ENCODE peak calls at places on chromosomes 4 and X, in seven cellular contexts. Z is mammary epithelial cell, K is Peyer's patch, N is right atrium auricular region, O is MM.1S, H is suprapubic skin, G is BJ. W is an unnamed sample.
A peak's percentile ranks its signal among the peaks of the same experiment; 100 is the strongest.

GRCh38 chr4:182449960-182450359 is 206.8 kb downstream of the TENM3 start:
- DNase-seq in Z (no peak), K (no peak), H (no peak), G (no peak), N (no peak), O (no peak), W (no peak)

GRCh38 chrX:44019911-44020310 is 46.7 kb upstream of the NDP start:
- DNase-seq in O (no peak), N (no peak), G (no peak), Z (no peak), K (no peak), H (no peak), W (no peak)

GRCh38 chrX:143455045-143455444 is 62.2 kb downstream of the SPANXN3 start:
- DNase-seq in H (no peak), G (no peak), K (no peak), N (no peak), O (no peak), Z (no peak), W (no peak)

GRCh38 chr4:137946423-137946822 is 295.7 kb downstream of the SLC7A11 start:
- DNase-seq in G (no peak), O (no peak), K (no peak), H (no peak), N (no peak), Z (peak; percentile 5), W (no peak)

GRCh38 chrX:123084797-123085196 is 99.3 kb upstream of the GRIA3 start:
- DNase-seq in H (no peak), O (no peak), Z (peak; percentile 83), K (no peak), N (no peak), G (peak; percentile 42), W (no peak)

GRCh38 chrX:130118941-130119640 is 8.8 kb upstream of the ELF4 start:
- DNase-seq in K (no peak), H (no peak), G (no peak), N (no peak), O (no peak), Z (peak; percentile 21), W (no peak)

GRCh38 chrX:75957107-75957610 is 172.1 kb upstream of the MAGEE2 start:
- DNase-seq in H (no peak), G (no peak), N (no peak), Z (no peak), K (no peak), O (no peak), W (no peak)

GRCh38 chr4:151691639-151692442 is 69.0 kb downstream of the GATB start:
- DNase-seq in N (no peak), H (no peak), O (no peak), K (no peak), G (no peak), Z (no peak), W (no peak)

GRCh38 chr4:151417164-151417571 is 8.2 kb downstream of the FHIP1A start:
- DNase-seq in Z (peak; percentile 80), H (no peak), K (no peak), G (no peak), N (no peak), O (peak; percentile 29), W (no peak)

GRCh38 chr4:153788419-153789276 is at the start of gene SFRP2:
- DNase-seq in K (peak; percentile 49), G (no peak), N (no peak), Z (no peak), H (peak; percentile 84), O (no peak), W (no peak)

GRCh38 chr4:80237992-80238391 is 28.5 kb upstream of the FGF5 start:
- DNase-seq in N (no peak), Z (peak; percentile 96), O (no peak), K (no peak), G (peak; percentile 86), H (no peak), W (no peak)

DNA sequence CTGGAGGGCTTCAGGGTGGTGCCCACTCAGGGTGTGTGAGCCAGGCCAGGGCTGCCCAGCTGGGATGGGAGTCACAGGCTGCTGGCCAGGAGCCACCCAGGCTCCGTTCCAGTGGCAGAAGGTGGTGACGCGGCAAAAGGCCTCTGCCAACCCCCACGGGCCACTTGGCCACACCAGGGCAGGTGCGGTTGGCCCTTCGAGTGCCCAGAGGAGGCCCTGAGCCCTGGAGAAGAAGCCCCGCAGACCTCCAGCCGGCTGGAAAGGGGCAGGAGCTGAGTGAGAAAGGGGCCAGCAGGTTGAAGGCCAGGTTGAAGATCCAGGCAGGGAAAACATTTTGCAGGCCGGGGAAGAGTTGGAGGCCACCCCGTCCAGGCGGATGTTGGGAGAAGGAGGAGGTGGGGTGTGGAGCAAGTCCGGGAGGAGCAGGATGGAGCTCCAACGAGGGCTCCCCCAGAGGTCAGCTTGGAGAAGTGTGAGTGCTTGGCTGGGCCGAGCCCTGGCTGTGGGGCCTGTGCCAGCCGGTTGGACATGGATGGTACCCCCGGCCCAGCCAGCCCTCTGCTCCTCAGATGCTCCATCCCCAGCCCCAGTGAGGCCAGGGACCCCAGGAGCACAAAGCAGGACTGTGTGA is 2.8 kb upstream of the CPLX1 start:
- DNase-seq in N (no peak), G (no peak), H (peak; percentile 77), K (peak; percentile 44), Z (no peak), O (no peak), W (no peak)
- TF ChIP-seq CTCF in N (no peak), G (no peak), H (no peak), K (no peak), Z (no peak), O (no peak), W (no peak)

DNA sequence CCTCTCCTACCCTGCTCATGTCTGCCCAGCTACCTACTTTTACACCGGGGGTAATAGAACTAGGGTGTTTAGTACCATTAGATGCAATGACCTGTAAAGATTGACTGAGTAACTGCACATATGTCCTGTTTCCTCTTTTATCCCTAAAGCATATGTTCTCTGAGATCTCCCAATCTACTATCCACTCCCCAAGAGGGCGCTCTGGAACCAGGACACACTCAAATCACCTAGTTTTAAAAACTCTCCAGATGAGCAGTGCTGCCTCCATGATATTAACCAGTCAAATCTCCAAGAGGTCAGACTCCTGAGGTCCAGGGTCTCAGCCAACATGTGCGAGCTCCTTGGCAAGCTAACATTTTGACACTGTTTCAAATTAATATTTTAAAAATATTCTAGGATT is 87.0 kb upstream of the TSPAN5 start:
- DNase-seq in H (no peak), G (no peak), K (no peak), N (no peak), Z (peak; percentile 32), O (no peak), W (no peak)
- TF ChIP-seq CTCF in H (no peak), G (peak; percentile 52), K (peak; percentile 28), N (no peak), Z (peak; percentile 63), O (peak; percentile 11), W (no peak)

GRCh38 chr4:48774760-48775398 is 5.2 kb downstream of the FRYL start:
- DNase-seq in Z (no peak), N (no peak), O (no peak), K (no peak), G (no peak), H (no peak), W (no peak)
- TF ChIP-seq CTCF in Z (no peak), N (no peak), O (no peak), K (no peak), G (no peak), H (no peak), W (no peak)

GRCh38 chr4:180150818-180151217 is 2092.4 kb upstream of the TENM3 start:
- DNase-seq in H (no peak), G (no peak), Z (no peak), K (no peak), N (no peak), O (peak; percentile 17), W (no peak)
- TF ChIP-seq CTCF in H (no peak), G (no peak), Z (peak; percentile 53), K (peak; percentile 38), N (no peak), O (peak; percentile 54), W (peak; percentile 28)

DNA sequence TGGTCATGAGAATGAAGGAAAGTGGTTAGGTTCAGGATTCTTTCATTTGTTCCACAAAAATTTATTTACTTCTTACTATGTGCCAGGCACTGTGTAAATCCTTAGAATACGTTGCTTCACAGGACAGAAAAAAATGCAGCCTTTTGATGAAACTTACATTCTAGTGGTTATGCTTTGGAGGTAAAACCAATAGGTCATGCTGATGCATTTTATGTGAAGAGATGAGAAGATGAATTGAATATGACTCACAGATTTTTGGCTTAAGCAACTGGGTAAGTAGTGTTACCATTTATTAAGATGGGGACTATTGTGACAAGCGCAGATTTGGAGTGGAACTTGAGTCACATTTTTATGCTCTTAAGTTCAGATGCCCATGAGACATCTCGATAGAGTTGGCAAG is 165.3 kb downstream of the GLRA2 start:
- DNase-seq in G (peak; percentile 26), N (no peak), Z (peak; percentile 29), H (no peak), O (no peak), K (no peak), W (no peak)
- TF ChIP-seq CTCF in G (no peak), N (no peak), Z (no peak), H (no peak), O (no peak), K (no peak), W (no peak)

GRCh38 chrX:57286507-57287251 is at the start of gene FAAH2:
- DNase-seq in O (peak; percentile 96), G (no peak), H (no peak), K (peak; percentile 65), N (no peak), Z (peak; percentile 86), W (peak; percentile 84)
- TF ChIP-seq CTCF in O (peak; percentile 17), G (no peak), H (no peak), K (peak; percentile 18), N (no peak), Z (peak; percentile 10), W (no peak)

GRCh38 chr4:4687100-4687499 is 145.3 kb upstream of the STX18 start:
- DNase-seq in O (no peak), G (no peak), H (no peak), K (no peak), Z (no peak), N (no peak), W (no peak)

GRCh38 chr4:4693258-4693657 is 151.4 kb upstream of the STX18 start:
- DNase-seq in H (no peak), O (peak; percentile 81), N (no peak), K (no peak), Z (peak; percentile 26), G (no peak), W (no peak)

GRCh38 chr4:4690854-4691253 is 149.0 kb upstream of the STX18 start:
- DNase-seq in Z (no peak), O (no peak), G (no peak), N (no peak), H (no peak), K (no peak), W (no peak)

GRCh38 chr4:4687935-4688727 is 146.3 kb upstream of the STX18 start:
- DNase-seq in K (no peak), G (no peak), O (no peak), N (no peak), Z (no peak), H (no peak), W (no peak)

DNA sequence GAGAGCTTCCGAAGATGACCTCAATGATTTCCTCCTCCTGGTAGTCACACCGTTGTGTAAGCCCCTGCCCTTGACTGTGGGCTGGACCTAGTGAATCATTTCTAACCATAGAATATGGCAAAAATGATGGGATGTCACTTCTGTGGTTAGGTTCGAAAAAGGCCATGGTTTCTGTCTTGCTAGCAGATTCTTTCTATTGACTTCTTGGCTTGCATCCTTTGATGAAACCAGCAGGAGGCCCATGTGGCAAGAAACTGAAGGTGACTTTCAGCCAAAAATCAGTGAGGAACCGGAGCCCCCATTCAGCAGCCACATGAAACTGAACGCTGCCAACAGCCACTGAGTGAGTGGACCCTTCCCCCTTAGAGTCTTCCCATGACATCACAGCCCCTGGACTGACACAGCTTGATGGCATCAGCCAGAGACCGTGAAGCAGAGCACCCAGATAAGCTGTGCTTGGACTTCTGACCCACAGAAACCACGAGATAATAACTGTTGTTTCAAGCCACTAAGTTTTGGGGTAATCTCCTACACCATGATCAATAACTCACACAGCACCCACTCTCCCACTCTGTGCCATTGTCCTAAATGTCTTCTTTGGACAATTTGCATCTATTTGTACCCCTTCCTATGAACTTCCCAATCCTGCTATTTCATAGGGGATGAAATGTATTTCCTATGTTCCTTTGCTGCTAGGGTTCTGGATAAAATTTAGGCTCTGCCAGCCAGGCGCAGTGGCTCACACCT is 148.0 kb upstream of the STX18 start:
- DNase-seq in H (no peak), O (peak; percentile 96), G (no peak), K (no peak), N (no peak), Z (no peak), W (no peak)
- TF ChIP-seq CTCF in H (no peak), O (peak; percentile 61), G (no peak), K (no peak), N (no peak), Z (no peak), W (no peak)

W was measured in Calu3.